ENCODE peak calls at places on chromosomes 11 and 22, in five cellular contexts. D is mammary epithelial cell; T is AG09309; E is stimulated activated CD4-positive, alpha-beta T cell treated with anti-CD3 and anti-CD28 coated beads, Interleukin-1b, Interleukin-23, amount 100 ng/mL, for 1 hour; J is activated T-helper 1 cell treated with anti-CD3 and anti-CD28 coated beads, Interleukin-2, amount 50 U/mL, for 16 hours. A is an unnamed sample.

GRCh38 chr22:27032121-27032761 is 374.9 kb downstream of the MIAT start:
- DNase-seq in D (no peak), T (no peak), E (no peak), J (no peak), A (no peak)

GRCh38 chr11:35274909-35275807 is 136.2 kb downstream of the CD44 start:
- DNase-seq in D (peak), T (no peak), E (no peak), J (no peak), A (no peak)

GRCh38 chr11:37929100-37929649 is 1331.1 kb upstream of the RAG2 start:
- DNase-seq in D (no peak), T (no peak), E (no peak), J (no peak), A (no peak)

GRCh38 chr11:6433998-6434650 is 6.7 kb downstream of the HPX start:
- DNase-seq in D (no peak), T (no peak), E (no peak), J (no peak), A (no peak)

GRCh38 chr11:83778598-83778997 is 492.4 kb upstream of the CCDC90B start:
- DNase-seq in D (peak), T (no peak), E (no peak), J (no peak), A (no peak)

GRCh38 chr11:110086892-110087309 is 6.3 kb upstream of the ZC3H12C start:
- DNase-seq in D (peak), T (no peak), E (no peak), J (no peak), A (no peak)

GRCh38 chr11:115220881-115221280 is 283.3 kb downstream of the CADM1 start:
- DNase-seq in D (no peak), T (no peak), E (no peak), J (no peak), A (no peak)

GRCh38 chr22:42439821-42440674 is 7.8 kb upstream of the NFAM1 start:
- DNase-seq in D (peak), T (no peak), E (no peak), J (no peak), A (no peak)

GRCh38 chr11:58772719-58773285 is 41.1 kb upstream of the GLYAT start:
- DNase-seq in D (no peak), T (no peak), E (no peak), J (no peak), A (no peak)

GRCh38 chr11:17350455-17351170 is 987 bp upstream of the NCR3LG1 start:
- DNase-seq in D (no peak), T (no peak), E (no peak), J (no peak), A (no peak)